ENCODE peak calls at places on chromosomes 13 and 19, in ten cellular contexts. One of them, this sample, is unnamed.
A peak's percentile ranks its signal among the peaks of the same experiment; 100 is the strongest.

GRCh38 chr19:50534478-50534877 is 20.8 kb upstream of the ASPDH start:
- DNase-seq in activated T-cell treated with anti-CD3 and anti-CD28 coated beads, Interleukin-2, amount 50 U/mL, for 72 hours: no peak
- DNase-seq in ELR: no peak
- DNase-seq in posterior cingulate gyrus: no peak
- DNase-seq in NCI-H2081 treated with DMSO at 0.1 percent for 48 hours: no peak
- DNase-seq in progenitor cell of endocrine pancreas: no peak
- DNase-seq in NCI-H1417: no peak
- DNase-seq in COR-L47: no peak
- DNase-seq in GM23338: no peak
- DNase-seq in heart left ventricle: no peak
- DNase-seq in this sample: no peak

GRCh38 chr13:27592865-27593264 is 27.5 kb downstream of the LNX2 start:
- DNase-seq in activated T-cell treated with anti-CD3 and anti-CD28 coated beads, Interleukin-2, amount 50 U/mL, for 72 hours: no peak
- DNase-seq in ELR: no peak
- DNase-seq in posterior cingulate gyrus: no peak
- DNase-seq in NCI-H2081 treated with DMSO at 0.1 percent for 48 hours: no peak
- DNase-seq in progenitor cell of endocrine pancreas: no peak
- DNase-seq in NCI-H1417: no peak
- DNase-seq in COR-L47: no peak
- DNase-seq in GM23338: no peak
- DNase-seq in heart left ventricle: no peak
- DNase-seq in this sample: no peak

GRCh38 chr19:16073481-16073880 is 2.8 kb upstream of the TPM4 start:
- DNase-seq in activated T-cell treated with anti-CD3 and anti-CD28 coated beads, Interleukin-2, amount 50 U/mL, for 72 hours: no peak
- DNase-seq in ELR: no peak
- DNase-seq in posterior cingulate gyrus: peak; percentile 66
- DNase-seq in NCI-H2081 treated with DMSO at 0.1 percent for 48 hours: no peak
- DNase-seq in progenitor cell of endocrine pancreas: no peak
- DNase-seq in NCI-H1417: no peak
- DNase-seq in COR-L47: no peak
- DNase-seq in GM23338: no peak
- DNase-seq in heart left ventricle: no peak
- DNase-seq in this sample: no peak

GRCh38 chr13:64362564-64362963 is 2867.6 kb downstream of the PCDH9 start:
- DNase-seq in activated T-cell treated with anti-CD3 and anti-CD28 coated beads, Interleukin-2, amount 50 U/mL, for 72 hours: no peak
- DNase-seq in ELR: no peak
- DNase-seq in posterior cingulate gyrus: no peak
- DNase-seq in NCI-H2081 treated with DMSO at 0.1 percent for 48 hours: no peak
- DNase-seq in progenitor cell of endocrine pancreas: no peak
- DNase-seq in NCI-H1417: no peak
- DNase-seq in COR-L47: no peak
- DNase-seq in GM23338: no peak
- DNase-seq in heart left ventricle: no peak
- DNase-seq in this sample: no peak

GRCh38 chr13:98576963-98577822 is at the start of gene STK24:
- DNase-seq in activated T-cell treated with anti-CD3 and anti-CD28 coated beads, Interleukin-2, amount 50 U/mL, for 72 hours: peak; percentile 67
- DNase-seq in ELR: peak; percentile 83
- DNase-seq in posterior cingulate gyrus: peak; percentile 93
- DNase-seq in NCI-H2081 treated with DMSO at 0.1 percent for 48 hours: no peak
- DNase-seq in progenitor cell of endocrine pancreas: peak; percentile 68
- DNase-seq in NCI-H1417: peak; percentile 82
- DNase-seq in COR-L47: peak; percentile 28
- DNase-seq in GM23338: peak; percentile 79
- DNase-seq in heart left ventricle: peak; percentile 85
- DNase-seq in this sample: peak; percentile 43

GRCh38 chr13:74299688-74300087 is 165.5 kb upstream of the KLF12 start:
- DNase-seq in activated T-cell treated with anti-CD3 and anti-CD28 coated beads, Interleukin-2, amount 50 U/mL, for 72 hours: no peak
- DNase-seq in ELR: no peak
- DNase-seq in posterior cingulate gyrus: no peak
- DNase-seq in NCI-H2081 treated with DMSO at 0.1 percent for 48 hours: no peak
- DNase-seq in progenitor cell of endocrine pancreas: no peak
- DNase-seq in NCI-H1417: no peak
- DNase-seq in COR-L47: no peak
- DNase-seq in GM23338: no peak
- DNase-seq in heart left ventricle: no peak
- DNase-seq in this sample: no peak

GRCh38 chr13:47251771-47252170 is 354.9 kb upstream of the HTR2A start:
- DNase-seq in activated T-cell treated with anti-CD3 and anti-CD28 coated beads, Interleukin-2, amount 50 U/mL, for 72 hours: no peak
- DNase-seq in ELR: no peak
- DNase-seq in posterior cingulate gyrus: no peak
- DNase-seq in NCI-H2081 treated with DMSO at 0.1 percent for 48 hours: no peak
- DNase-seq in progenitor cell of endocrine pancreas: no peak
- DNase-seq in NCI-H1417: no peak
- DNase-seq in COR-L47: no peak
- DNase-seq in GM23338: no peak
- DNase-seq in heart left ventricle: no peak
- DNase-seq in this sample: no peak

GRCh38 chr19:56159009-56159501 is 16.8 kb upstream of the GALP start:
- DNase-seq in activated T-cell treated with anti-CD3 and anti-CD28 coated beads, Interleukin-2, amount 50 U/mL, for 72 hours: no peak
- DNase-seq in ELR: no peak
- DNase-seq in posterior cingulate gyrus: no peak
- DNase-seq in NCI-H2081 treated with DMSO at 0.1 percent for 48 hours: no peak
- DNase-seq in progenitor cell of endocrine pancreas: no peak
- DNase-seq in NCI-H1417: no peak
- DNase-seq in COR-L47: no peak
- DNase-seq in GM23338: no peak
- DNase-seq in heart left ventricle: no peak
- DNase-seq in this sample: no peak

GRCh38 chr19:11450570-11451326 is 15.3 kb downstream of the PRKCSH start:
- DNase-seq in activated T-cell treated with anti-CD3 and anti-CD28 coated beads, Interleukin-2, amount 50 U/mL, for 72 hours: no peak
- DNase-seq in ELR: no peak
- DNase-seq in posterior cingulate gyrus: no peak
- DNase-seq in NCI-H2081 treated with DMSO at 0.1 percent for 48 hours: no peak
- DNase-seq in progenitor cell of endocrine pancreas: no peak
- DNase-seq in NCI-H1417: no peak
- DNase-seq in COR-L47: no peak
- DNase-seq in GM23338: no peak
- DNase-seq in heart left ventricle: no peak
- DNase-seq in this sample: no peak

GRCh38 chr19:55452381-55453325 is 8.8 kb downstream of the ISOC2 start:
- DNase-seq in activated T-cell treated with anti-CD3 and anti-CD28 coated beads, Interleukin-2, amount 50 U/mL, for 72 hours: peak; percentile 41
- DNase-seq in ELR: peak; percentile 65
- DNase-seq in posterior cingulate gyrus: peak; percentile 100
- DNase-seq in NCI-H2081 treated with DMSO at 0.1 percent for 48 hours: peak; percentile 69
- DNase-seq in progenitor cell of endocrine pancreas: peak; percentile 45
- DNase-seq in NCI-H1417: peak; percentile 97
- DNase-seq in COR-L47: peak; percentile 90
- DNase-seq in GM23338: peak; percentile 95
- DNase-seq in heart left ventricle: peak; percentile 69
- DNase-seq in this sample: peak; percentile 17

GRCh38 chr19:3857449-3858003 is 11.3 kb downstream of the ZFR2 start:
- DNase-seq in activated T-cell treated with anti-CD3 and anti-CD28 coated beads, Interleukin-2, amount 50 U/mL, for 72 hours: no peak
- DNase-seq in ELR: no peak
- DNase-seq in posterior cingulate gyrus: peak; percentile 88
- DNase-seq in NCI-H2081 treated with DMSO at 0.1 percent for 48 hours: no peak
- DNase-seq in progenitor cell of endocrine pancreas: no peak
- DNase-seq in NCI-H1417: peak; percentile 7
- DNase-seq in COR-L47: no peak
- DNase-seq in GM23338: no peak
- DNase-seq in heart left ventricle: no peak
- DNase-seq in this sample: no peak

GRCh38 chr19:15381864-15382263 is 2.3 kb upstream of the AKAP8 start:
- DNase-seq in activated T-cell treated with anti-CD3 and anti-CD28 coated beads, Interleukin-2, amount 50 U/mL, for 72 hours: no peak
- DNase-seq in ELR: no peak
- DNase-seq in posterior cingulate gyrus: peak; percentile 89
- DNase-seq in NCI-H2081 treated with DMSO at 0.1 percent for 48 hours: no peak
- DNase-seq in progenitor cell of endocrine pancreas: no peak
- DNase-seq in NCI-H1417: no peak
- DNase-seq in COR-L47: no peak
- DNase-seq in GM23338: no peak
- DNase-seq in heart left ventricle: no peak
- DNase-seq in this sample: no peak

GRCh38 chr13:26340812-26341211 is 86.9 kb downstream of the CDK8 start:
- DNase-seq in activated T-cell treated with anti-CD3 and anti-CD28 coated beads, Interleukin-2, amount 50 U/mL, for 72 hours: no peak
- DNase-seq in ELR: peak; percentile 16
- DNase-seq in posterior cingulate gyrus: no peak
- DNase-seq in NCI-H2081 treated with DMSO at 0.1 percent for 48 hours: no peak
- DNase-seq in progenitor cell of endocrine pancreas: no peak
- DNase-seq in NCI-H1417: no peak
- DNase-seq in COR-L47: no peak
- DNase-seq in GM23338: no peak
- DNase-seq in heart left ventricle: no peak
- DNase-seq in this sample: no peak

GRCh38 chr13:110047511-110047910 is 259.4 kb downstream of the COL4A1 start:
- DNase-seq in activated T-cell treated with anti-CD3 and anti-CD28 coated beads, Interleukin-2, amount 50 U/mL, for 72 hours: no peak
- DNase-seq in ELR: no peak
- DNase-seq in posterior cingulate gyrus: peak; percentile 61
- DNase-seq in NCI-H2081 treated with DMSO at 0.1 percent for 48 hours: no peak
- DNase-seq in progenitor cell of endocrine pancreas: no peak
- DNase-seq in NCI-H1417: peak; percentile 97
- DNase-seq in COR-L47: no peak
- DNase-seq in GM23338: no peak
- DNase-seq in heart left ventricle: peak; percentile 84
- DNase-seq in this sample: no peak

GRCh38 chr13:20525144-20525600 is 485 bp downstream of the CRYL1 start:
- DNase-seq in activated T-cell treated with anti-CD3 and anti-CD28 coated beads, Interleukin-2, amount 50 U/mL, for 72 hours: peak; percentile 20
- DNase-seq in ELR: no peak
- DNase-seq in posterior cingulate gyrus: peak; percentile 87
- DNase-seq in NCI-H2081 treated with DMSO at 0.1 percent for 48 hours: no peak
- DNase-seq in progenitor cell of endocrine pancreas: no peak
- DNase-seq in NCI-H1417: no peak
- DNase-seq in COR-L47: peak; percentile 48
- DNase-seq in GM23338: peak; percentile 66
- DNase-seq in heart left ventricle: peak; percentile 40
- DNase-seq in this sample: no peak

GRCh38 chr19:33868076-33868735 is 71.5 kb downstream of the KCTD15 start:
- DNase-seq in activated T-cell treated with anti-CD3 and anti-CD28 coated beads, Interleukin-2, amount 50 U/mL, for 72 hours: no peak
- DNase-seq in ELR: no peak
- DNase-seq in posterior cingulate gyrus: no peak
- DNase-seq in NCI-H2081 treated with DMSO at 0.1 percent for 48 hours: no peak
- DNase-seq in progenitor cell of endocrine pancreas: no peak
- DNase-seq in NCI-H1417: no peak
- DNase-seq in COR-L47: no peak
- DNase-seq in GM23338: no peak
- DNase-seq in heart left ventricle: peak; percentile 3
- DNase-seq in this sample: no peak

GRCh38 chr13:33541962-33542308 is 256.4 kb upstream of the STARD13 start:
- DNase-seq in activated T-cell treated with anti-CD3 and anti-CD28 coated beads, Interleukin-2, amount 50 U/mL, for 72 hours: no peak
- DNase-seq in ELR: no peak
- DNase-seq in posterior cingulate gyrus: no peak
- DNase-seq in NCI-H2081 treated with DMSO at 0.1 percent for 48 hours: no peak
- DNase-seq in progenitor cell of endocrine pancreas: no peak
- DNase-seq in NCI-H1417: no peak
- DNase-seq in COR-L47: no peak
- DNase-seq in GM23338: no peak
- DNase-seq in heart left ventricle: no peak
- DNase-seq in this sample: no peak

GRCh38 chr13:28741080-28741479 is 22.3 kb upstream of the SLC46A3 start:
- DNase-seq in activated T-cell treated with anti-CD3 and anti-CD28 coated beads, Interleukin-2, amount 50 U/mL, for 72 hours: no peak
- DNase-seq in ELR: peak; percentile 44
- DNase-seq in posterior cingulate gyrus: no peak
- DNase-seq in NCI-H2081 treated with DMSO at 0.1 percent for 48 hours: no peak
- DNase-seq in progenitor cell of endocrine pancreas: no peak
- DNase-seq in NCI-H1417: no peak
- DNase-seq in COR-L47: no peak
- DNase-seq in GM23338: no peak
- DNase-seq in heart left ventricle: no peak
- DNase-seq in this sample: no peak

GRCh38 chr13:27919934-27920676 is at the start of gene PDX1:
- DNase-seq in activated T-cell treated with anti-CD3 and anti-CD28 coated beads, Interleukin-2, amount 50 U/mL, for 72 hours: peak; percentile 11
- DNase-seq in ELR: no peak
- DNase-seq in posterior cingulate gyrus: no peak
- DNase-seq in NCI-H2081 treated with DMSO at 0.1 percent for 48 hours: no peak
- DNase-seq in progenitor cell of endocrine pancreas: peak; percentile 83
- DNase-seq in NCI-H1417: no peak
- DNase-seq in COR-L47: no peak
- DNase-seq in GM23338: peak; percentile 83
- DNase-seq in heart left ventricle: no peak
- DNase-seq in this sample: no peak

GRCh38 chr13:97648171-97648880 is 214.4 kb downstream of the RAP2A start:
- DNase-seq in activated T-cell treated with anti-CD3 and anti-CD28 coated beads, Interleukin-2, amount 50 U/mL, for 72 hours: no peak
- DNase-seq in ELR: no peak
- DNase-seq in posterior cingulate gyrus: no peak
- DNase-seq in NCI-H2081 treated with DMSO at 0.1 percent for 48 hours: no peak
- DNase-seq in progenitor cell of endocrine pancreas: no peak
- DNase-seq in NCI-H1417: no peak
- DNase-seq in COR-L47: no peak
- DNase-seq in GM23338: no peak
- DNase-seq in heart left ventricle: no peak
- DNase-seq in this sample: no peak

GRCh38 chr19:58577581-58578429 is 4.7 kb upstream of the MZF1 start:
- DNase-seq in activated T-cell treated with anti-CD3 and anti-CD28 coated beads, Interleukin-2, amount 50 U/mL, for 72 hours: no peak
- DNase-seq in ELR: no peak
- DNase-seq in posterior cingulate gyrus: peak; percentile 66
- DNase-seq in NCI-H2081 treated with DMSO at 0.1 percent for 48 hours: no peak
- DNase-seq in progenitor cell of endocrine pancreas: peak; percentile 6
- DNase-seq in NCI-H1417: no peak
- DNase-seq in COR-L47: no peak
- DNase-seq in GM23338: no peak
- DNase-seq in heart left ventricle: peak; percentile 14
- DNase-seq in this sample: no peak

GRCh38 chr13:80877209-80877943 is 536.5 kb upstream of the SPRY2 start:
- DNase-seq in activated T-cell treated with anti-CD3 and anti-CD28 coated beads, Interleukin-2, amount 50 U/mL, for 72 hours: no peak
- DNase-seq in ELR: no peak
- DNase-seq in posterior cingulate gyrus: no peak
- DNase-seq in NCI-H2081 treated with DMSO at 0.1 percent for 48 hours: no peak
- DNase-seq in progenitor cell of endocrine pancreas: no peak
- DNase-seq in NCI-H1417: no peak
- DNase-seq in COR-L47: no peak
- DNase-seq in GM23338: no peak
- DNase-seq in heart left ventricle: no peak
- DNase-seq in this sample: no peak

GRCh38 chr13:111659236-111659635 is 338.8 kb downstream of the TEX29 start:
- DNase-seq in activated T-cell treated with anti-CD3 and anti-CD28 coated beads, Interleukin-2, amount 50 U/mL, for 72 hours: no peak
- DNase-seq in ELR: no peak
- DNase-seq in posterior cingulate gyrus: no peak
- DNase-seq in NCI-H2081 treated with DMSO at 0.1 percent for 48 hours: no peak
- DNase-seq in progenitor cell of endocrine pancreas: peak; percentile 0
- DNase-seq in NCI-H1417: no peak
- DNase-seq in COR-L47: no peak
- DNase-seq in GM23338: no peak
- DNase-seq in heart left ventricle: no peak
- DNase-seq in this sample: no peak

GRCh38 chr19:39335168-39335567 is 675 bp downstream of the GMFG start:
- DNase-seq in activated T-cell treated with anti-CD3 and anti-CD28 coated beads, Interleukin-2, amount 50 U/mL, for 72 hours: peak; percentile 29
- DNase-seq in ELR: no peak
- DNase-seq in posterior cingulate gyrus: peak; percentile 30
- DNase-seq in NCI-H2081 treated with DMSO at 0.1 percent for 48 hours: no peak
- DNase-seq in progenitor cell of endocrine pancreas: no peak
- DNase-seq in NCI-H1417: no peak
- DNase-seq in COR-L47: no peak
- DNase-seq in GM23338: no peak
- DNase-seq in heart left ventricle: no peak
- DNase-seq in this sample: no peak

GRCh38 chr19:32702010-32702409 is 10.4 kb downstream of the NUDT19 start:
- DNase-seq in activated T-cell treated with anti-CD3 and anti-CD28 coated beads, Interleukin-2, amount 50 U/mL, for 72 hours: no peak
- DNase-seq in ELR: no peak
- DNase-seq in posterior cingulate gyrus: no peak
- DNase-seq in NCI-H2081 treated with DMSO at 0.1 percent for 48 hours: no peak
- DNase-seq in progenitor cell of endocrine pancreas: peak; percentile 22
- DNase-seq in NCI-H1417: no peak
- DNase-seq in COR-L47: no peak
- DNase-seq in GM23338: peak; percentile 30
- DNase-seq in heart left ventricle: no peak
- DNase-seq in this sample: no peak

GRCh38 chr13:66803759-66804456 is 426.2 kb downstream of the PCDH9 start:
- DNase-seq in activated T-cell treated with anti-CD3 and anti-CD28 coated beads, Interleukin-2, amount 50 U/mL, for 72 hours: no peak
- DNase-seq in ELR: peak; percentile 50
- DNase-seq in posterior cingulate gyrus: peak; percentile 48
- DNase-seq in NCI-H2081 treated with DMSO at 0.1 percent for 48 hours: peak; percentile 50
- DNase-seq in progenitor cell of endocrine pancreas: no peak
- DNase-seq in NCI-H1417: no peak
- DNase-seq in COR-L47: peak; percentile 51
- DNase-seq in GM23338: no peak
- DNase-seq in heart left ventricle: no peak
- DNase-seq in this sample: no peak

GRCh38 chr13:61670384-61671161 is 254.9 kb upstream of the PCDH20 start:
- DNase-seq in activated T-cell treated with anti-CD3 and anti-CD28 coated beads, Interleukin-2, amount 50 U/mL, for 72 hours: no peak
- DNase-seq in ELR: no peak
- DNase-seq in posterior cingulate gyrus: peak; percentile 53
- DNase-seq in NCI-H2081 treated with DMSO at 0.1 percent for 48 hours: no peak
- DNase-seq in progenitor cell of endocrine pancreas: no peak
- DNase-seq in NCI-H1417: no peak
- DNase-seq in COR-L47: no peak
- DNase-seq in GM23338: no peak
- DNase-seq in heart left ventricle: no peak
- DNase-seq in this sample: no peak

GRCh38 chr19:44925114-44925891 is 10.9 kb downstream of the APOC1 start:
- DNase-seq in activated T-cell treated with anti-CD3 and anti-CD28 coated beads, Interleukin-2, amount 50 U/mL, for 72 hours: no peak
- DNase-seq in ELR: peak; percentile 35
- DNase-seq in posterior cingulate gyrus: peak; percentile 96
- DNase-seq in NCI-H2081 treated with DMSO at 0.1 percent for 48 hours: no peak
- DNase-seq in progenitor cell of endocrine pancreas: no peak
- DNase-seq in NCI-H1417: no peak
- DNase-seq in COR-L47: no peak
- DNase-seq in GM23338: no peak
- DNase-seq in heart left ventricle: peak; percentile 66
- DNase-seq in this sample: no peak